ENCODE peak calls at places on chromosomes 3 and 15, in nine cellular contexts. N, Y, B, O, W, H, R, L and E are unnamed samples.

GRCh38 chr3:113717818-113718217 is 21.4 kb upstream of the USF3 start:
- DNase-seq in N (no peak), Y (no peak), B (no peak), O (no peak), W (no peak), H (no peak), R (no peak), L (peak; percentile 8), E (no peak)

GRCh38 chr3:69740103-69741021 is 1.1 kb downstream of the MITF start:
- DNase-seq in N (peak; percentile 36), Y (no peak), B (no peak), O (peak; percentile 82), W (no peak), H (no peak), R (peak; percentile 77), L (peak; percentile 2), E (peak; percentile 12)

GRCh38 chr15:101062063-101062462 is 142.9 kb downstream of the LRRK1 start:
- DNase-seq in N (no peak), Y (no peak), B (no peak), O (no peak), W (no peak), H (no peak), R (no peak), L (no peak), E (no peak)

GRCh38 chr15:74174216-74174965 is 881 bp downstream of the ISLR start:
- DNase-seq in N (no peak), Y (no peak), B (no peak), O (no peak), W (no peak), H (no peak), R (no peak), L (no peak), E (no peak)

GRCh38 chr15:29014493-29014892 is 128.7 kb downstream of the APBA2 start:
- DNase-seq in N (no peak), Y (no peak), B (no peak), O (no peak), W (no peak), H (no peak), R (no peak), L (no peak), E (no peak)

GRCh38 chr3:144142151-144142855 is 170.7 kb downstream of the DIPK2A start:
- DNase-seq in N (no peak), Y (no peak), B (no peak), O (no peak), W (no peak), H (no peak), R (no peak), L (no peak), E (no peak)

GRCh38 chr15:59232476-59232875 is 25.8 kb downstream of the LDHAL6B start:
- DNase-seq in N (no peak), Y (no peak), B (no peak), O (no peak), W (peak; percentile 91), H (no peak), R (no peak), L (no peak), E (no peak)

GRCh38 chr15:100614918-100615317 is 12.5 kb downstream of the ASB7 start:
- DNase-seq in N (no peak), Y (no peak), B (no peak), O (no peak), W (no peak), H (no peak), R (no peak), L (no peak), E (no peak)

GRCh38 chr3:24507776-24508422 is 13.2 kb upstream of the THRB start:
- DNase-seq in N (no peak), Y (no peak), B (no peak), O (no peak), W (no peak), H (no peak), R (no peak), L (no peak), E (no peak)

GRCh38 chr3:17179381-17180205 is 294.8 kb downstream of the PLCL2 start:
- DNase-seq in N (peak; percentile 34), Y (no peak), B (no peak), O (peak; percentile 31), W (no peak), H (no peak), R (no peak), L (no peak), E (peak; percentile 57)

GRCh38 chr3:43922374-43922773 is 231.6 kb downstream of the ABHD5 start:
- DNase-seq in N (no peak), Y (no peak), B (no peak), O (no peak), W (no peak), H (no peak), R (no peak), L (no peak), E (no peak)

GRCh38 chr15:87816811-87817210 is 439.7 kb downstream of the NTRK3 start:
- DNase-seq in N (no peak), Y (no peak), B (no peak), O (no peak), W (peak; percentile 92), H (no peak), R (no peak), L (no peak), E (no peak)

GRCh38 chr3:45225465-45226205 is 452 bp downstream of the TMEM158 start:
- DNase-seq in N (no peak), Y (no peak), B (peak; percentile 31), O (peak; percentile 24), W (no peak), H (peak; percentile 13), R (peak; percentile 46), L (peak; percentile 50), E (peak; percentile 75)

GRCh38 chr3:58237940-58238681 is 519 bp downstream of the ABHD6 start:
- DNase-seq in N (no peak), Y (peak; percentile 43), B (peak; percentile 45), O (peak; percentile 64), W (peak; percentile 26), H (peak; percentile 3), R (peak; percentile 50), L (peak; percentile 55), E (peak; percentile 35)

GRCh38 chr3:49813497-49814174 is at the start of gene UBA7:
- DNase-seq in N (no peak), Y (no peak), B (peak; percentile 35), O (peak; percentile 71), W (peak; percentile 38), H (peak; percentile 24), R (no peak), L (peak; percentile 43), E (peak; percentile 76)

GRCh38 chr3:155744091-155744625 is 713 bp downstream of the PLCH1 start:
- DNase-seq in N (peak; percentile 61), Y (peak; percentile 10), B (peak; percentile 42), O (peak; percentile 79), W (no peak), H (peak; percentile 8), R (peak; percentile 93), L (peak; percentile 65), E (peak; percentile 66)

GRCh38 chr3:164235239-164235728 is 843.0 kb downstream of the SI start:
- DNase-seq in N (no peak), Y (no peak), B (no peak), O (no peak), W (no peak), H (no peak), R (no peak), L (no peak), E (no peak)

GRCh38 chr3:111859061-111859973 is at the start of gene PHLDB2:
- DNase-seq in N (no peak), Y (peak; percentile 64), B (peak; percentile 55), O (peak; percentile 70), W (peak; percentile 57), H (peak; percentile 48), R (peak; percentile 90), L (peak; percentile 72), E (peak; percentile 43)

GRCh38 chr3:9347887-9348286 is 15.0 kb upstream of the THUMPD3 start:
- DNase-seq in N (no peak), Y (no peak), B (no peak), O (no peak), W (peak; percentile 96), H (no peak), R (no peak), L (no peak), E (no peak)

GRCh38 chr3:58988041-58988440 is 61.8 kb downstream of the CFAP20DC start:
- DNase-seq in N (no peak), Y (no peak), B (no peak), O (no peak), W (no peak), H (no peak), R (no peak), L (no peak), E (no peak)

GRCh38 chr3:44914936-44915335 is 40.5 kb downstream of the TGM4 start:
- DNase-seq in N (no peak), Y (no peak), B (no peak), O (no peak), W (no peak), H (no peak), R (peak; percentile 73), L (no peak), E (no peak)

GRCh38 chr3:169250000-169250399 is 413.5 kb downstream of the MECOM start:
- DNase-seq in N (no peak), Y (no peak), B (no peak), O (no peak), W (no peak), H (no peak), R (no peak), L (no peak), E (no peak)

GRCh38 chr3:171218069-171218468 is 191.5 kb upstream of the SLC2A2 start:
- DNase-seq in N (no peak), Y (no peak), B (no peak), O (no peak), W (no peak), H (no peak), R (no peak), L (no peak), E (no peak)

GRCh38 chr3:25420885-25421284 is 7.2 kb upstream of the RARB start:
- DNase-seq in N (no peak), Y (no peak), B (no peak), O (no peak), W (no peak), H (no peak), R (no peak), L (no peak), E (no peak)

GRCh38 chr3:31294430-31295149 is 238.1 kb upstream of the STT3B start:
- DNase-seq in N (no peak), Y (no peak), B (no peak), O (no peak), W (peak; percentile 10), H (no peak), R (no peak), L (no peak), E (no peak)

GRCh38 chr3:100954990-100955389 is 38.2 kb downstream of the ABI3BP start:
- DNase-seq in N (no peak), Y (no peak), B (no peak), O (no peak), W (peak; percentile 95), H (no peak), R (no peak), L (no peak), E (no peak)

GRCh38 chr3:172987268-172987667 is 153.8 kb downstream of the SPATA16 start:
- DNase-seq in N (no peak), Y (no peak), B (no peak), O (no peak), W (no peak), H (no peak), R (peak; percentile 39), L (no peak), E (no peak)

GRCh38 chr3:106401666-106402319 is 533.0 kb upstream of the CBLB start:
- DNase-seq in N (no peak), Y (no peak), B (no peak), O (no peak), W (peak; percentile 7), H (no peak), R (no peak), L (no peak), E (no peak)

GRCh38 chr3:12120374-12121140 is 38.2 kb downstream of the TIMP4 start:
- DNase-seq in N (no peak), Y (no peak), B (no peak), O (no peak), W (no peak), H (no peak), R (no peak), L (no peak), E (no peak)

GRCh38 chr3:108064293-108064887 is 26.4 kb downstream of the CD47 start:
- DNase-seq in N (no peak), Y (no peak), B (no peak), O (no peak), W (no peak), H (no peak), R (no peak), L (no peak), E (no peak)

GRCh38 chr3:8329598-8329997 is 172.0 kb upstream of the LMCD1 start:
- DNase-seq in N (no peak), Y (no peak), B (no peak), O (no peak), W (no peak), H (no peak), R (no peak), L (no peak), E (no peak)